ENCODE peak calls at places on chromosomes 3 and 15, in seven cellular contexts. One of them, this sample, is unnamed.

GRCh38 chr3:149648525-149648924 is 9.3 kb downstream of the WWTR1 start:
- DNase-seq in neural progenitor cell: no peak
- DNase-seq in mesendoderm: no peak
- DNase-seq in astrocyte: peak
- DNase-seq in GM12878: no peak
- DNase-seq in NT2/D1: no peak
- DNase-seq in H1: no peak
- DNase-seq in this sample: no peak

GRCh38 chr3:29334652-29335189 is 53.9 kb downstream of the RBMS3 start:
- DNase-seq in neural progenitor cell: no peak
- DNase-seq in mesendoderm: no peak
- DNase-seq in astrocyte: peak
- DNase-seq in GM12878: no peak
- DNase-seq in NT2/D1: no peak
- DNase-seq in H1: no peak
- DNase-seq in this sample: no peak

GRCh38 chr3:46252980-46253379 is 10.7 kb downstream of the CCR3 start:
- DNase-seq in neural progenitor cell: no peak
- DNase-seq in mesendoderm: no peak
- DNase-seq in astrocyte: no peak
- DNase-seq in GM12878: no peak
- DNase-seq in NT2/D1: no peak
- DNase-seq in H1: no peak
- DNase-seq in this sample: no peak

GRCh38 chr15:32715276-32715675 is 2.5 kb upstream of the GREM1 start:
- DNase-seq in neural progenitor cell: no peak
- DNase-seq in mesendoderm: no peak
- DNase-seq in astrocyte: peak
- DNase-seq in GM12878: no peak
- DNase-seq in NT2/D1: no peak
- DNase-seq in H1: no peak
- DNase-seq in this sample: no peak

GRCh38 chr15:33852570-33852969 is 115.7 kb upstream of the CHRM5 start:
- DNase-seq in neural progenitor cell: no peak
- DNase-seq in mesendoderm: peak
- DNase-seq in astrocyte: peak
- DNase-seq in GM12878: no peak
- DNase-seq in NT2/D1: no peak
- DNase-seq in H1: no peak
- DNase-seq in this sample: no peak

GRCh38 chr15:67433495-67434099 is 87.3 kb upstream of the C15orf61 start:
- DNase-seq in neural progenitor cell: peak
- DNase-seq in mesendoderm: peak
- DNase-seq in astrocyte: peak
- DNase-seq in GM12878: peak
- DNase-seq in NT2/D1: peak
- DNase-seq in H1: peak
- DNase-seq in this sample: peak

GRCh38 chr15:41610048-41610447 is 50.2 kb upstream of the MGA start:
- DNase-seq in neural progenitor cell: no peak
- DNase-seq in mesendoderm: no peak
- DNase-seq in astrocyte: no peak
- DNase-seq in GM12878: no peak
- DNase-seq in NT2/D1: no peak
- DNase-seq in H1: no peak
- DNase-seq in this sample: no peak

GRCh38 chr3:242986-243706 is 46.6 kb downstream of the CHL1 start:
- DNase-seq in neural progenitor cell: no peak
- DNase-seq in mesendoderm: no peak
- DNase-seq in astrocyte: peak
- DNase-seq in GM12878: no peak
- DNase-seq in NT2/D1: no peak
- DNase-seq in H1: no peak
- DNase-seq in this sample: no peak

GRCh38 chr3:12175844-12176453 is 17.2 kb upstream of the TIMP4 start:
- DNase-seq in neural progenitor cell: peak
- DNase-seq in mesendoderm: peak
- DNase-seq in astrocyte: no peak
- DNase-seq in GM12878: no peak
- DNase-seq in NT2/D1: peak
- DNase-seq in H1: no peak
- DNase-seq in this sample: peak

GRCh38 chr3:195195321-195196209 is 75.4 kb downstream of the XXYLT1 start:
- DNase-seq in neural progenitor cell: peak
- DNase-seq in mesendoderm: peak
- DNase-seq in astrocyte: no peak
- DNase-seq in GM12878: no peak
- DNase-seq in NT2/D1: peak
- DNase-seq in H1: peak
- DNase-seq in this sample: no peak
- H3K9ac ChIP-seq in neural progenitor cell: no peak
- H3K9ac ChIP-seq in mesendoderm: no peak
- H3K9ac ChIP-seq in astrocyte: peak
- H3K9ac ChIP-seq in GM12878: no peak
- H3K9ac ChIP-seq in NT2/D1: no peak
- H3K9ac ChIP-seq in H1: no peak
- H3K9ac ChIP-seq in this sample: peak

GRCh38 chr15:28885289-28885629 is 515 bp upstream of the APBA2 start:
- DNase-seq in neural progenitor cell: no peak
- DNase-seq in mesendoderm: no peak
- DNase-seq in astrocyte: no peak
- DNase-seq in GM12878: no peak
- DNase-seq in NT2/D1: no peak
- DNase-seq in H1: no peak
- DNase-seq in this sample: no peak
- H3K9ac ChIP-seq in neural progenitor cell: no peak
- H3K9ac ChIP-seq in mesendoderm: peak
- H3K9ac ChIP-seq in astrocyte: peak
- H3K9ac ChIP-seq in GM12878: no peak
- H3K9ac ChIP-seq in NT2/D1: peak
- H3K9ac ChIP-seq in H1: peak
- H3K9ac ChIP-seq in this sample: peak

DNA sequence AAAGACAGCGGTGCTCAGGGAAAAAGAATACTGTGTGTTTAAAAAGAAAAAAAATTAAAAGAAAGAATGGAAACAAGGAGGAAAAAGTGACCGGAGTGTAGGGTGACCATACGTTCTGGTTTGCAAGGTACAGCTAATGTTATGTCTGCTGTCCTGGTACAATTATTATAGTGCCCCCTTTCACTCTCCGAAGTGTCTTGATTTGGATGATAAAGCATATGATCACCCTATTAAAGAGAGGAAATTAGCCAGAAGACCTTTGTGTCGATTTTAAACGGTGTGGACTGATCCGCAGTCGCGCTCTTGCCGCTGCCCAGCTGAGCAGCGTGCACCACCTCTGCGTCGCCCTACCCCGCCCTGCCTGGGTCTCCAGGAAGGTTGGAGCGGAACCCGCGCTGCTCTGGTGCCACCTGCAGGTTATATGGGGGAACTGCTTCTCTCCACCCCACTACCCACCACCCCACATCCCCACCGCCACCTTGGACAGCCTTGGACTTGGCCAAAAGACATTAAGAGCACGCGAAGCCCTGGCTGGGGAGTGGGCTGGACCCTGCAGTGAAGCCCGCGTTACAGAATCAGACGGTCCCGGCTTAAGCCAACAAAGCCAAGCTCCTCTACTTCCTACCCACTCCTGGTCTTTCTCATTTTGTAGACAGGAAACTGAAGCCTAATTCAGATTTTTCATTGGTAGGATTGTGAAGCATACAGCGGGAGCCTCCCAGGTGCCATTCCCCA is 41.2 kb upstream of the UBE2Q2 start:
- DNase-seq in neural progenitor cell: peak
- DNase-seq in mesendoderm: peak
- DNase-seq in astrocyte: peak
- DNase-seq in GM12878: no peak
- DNase-seq in NT2/D1: peak
- DNase-seq in H1: peak
- DNase-seq in this sample: peak
- H3K9ac ChIP-seq in neural progenitor cell: no peak
- H3K9ac ChIP-seq in mesendoderm: peak
- H3K9ac ChIP-seq in astrocyte: no peak
- H3K9ac ChIP-seq in GM12878: no peak
- H3K9ac ChIP-seq in NT2/D1: no peak
- H3K9ac ChIP-seq in H1: no peak
- H3K9ac ChIP-seq in this sample: peak

GRCh38 chr3:9947025-9947995 is 4.9 kb downstream of the PRRT3 start:
- DNase-seq in neural progenitor cell: peak
- DNase-seq in mesendoderm: peak
- DNase-seq in astrocyte: peak
- DNase-seq in GM12878: no peak
- DNase-seq in NT2/D1: no peak
- DNase-seq in H1: no peak
- DNase-seq in this sample: no peak

GRCh38 chr3:9944271-9944670 is 7.9 kb downstream of the PRRT3 start:
- DNase-seq in neural progenitor cell: no peak
- DNase-seq in mesendoderm: no peak
- DNase-seq in astrocyte: no peak
- DNase-seq in GM12878: no peak
- DNase-seq in NT2/D1: no peak
- DNase-seq in H1: no peak
- DNase-seq in this sample: no peak

GRCh38 chr3:9948586-9948985 is 3.6 kb downstream of the PRRT3 start:
- DNase-seq in neural progenitor cell: no peak
- DNase-seq in mesendoderm: no peak
- DNase-seq in astrocyte: no peak
- DNase-seq in GM12878: no peak
- DNase-seq in NT2/D1: no peak
- DNase-seq in H1: no peak
- DNase-seq in this sample: no peak

GRCh38 chr3:9945358-9945757 is 6.8 kb downstream of the PRRT3 start:
- DNase-seq in neural progenitor cell: no peak
- DNase-seq in mesendoderm: no peak
- DNase-seq in astrocyte: no peak
- DNase-seq in GM12878: no peak
- DNase-seq in NT2/D1: no peak
- DNase-seq in H1: no peak
- DNase-seq in this sample: no peak

DNA sequence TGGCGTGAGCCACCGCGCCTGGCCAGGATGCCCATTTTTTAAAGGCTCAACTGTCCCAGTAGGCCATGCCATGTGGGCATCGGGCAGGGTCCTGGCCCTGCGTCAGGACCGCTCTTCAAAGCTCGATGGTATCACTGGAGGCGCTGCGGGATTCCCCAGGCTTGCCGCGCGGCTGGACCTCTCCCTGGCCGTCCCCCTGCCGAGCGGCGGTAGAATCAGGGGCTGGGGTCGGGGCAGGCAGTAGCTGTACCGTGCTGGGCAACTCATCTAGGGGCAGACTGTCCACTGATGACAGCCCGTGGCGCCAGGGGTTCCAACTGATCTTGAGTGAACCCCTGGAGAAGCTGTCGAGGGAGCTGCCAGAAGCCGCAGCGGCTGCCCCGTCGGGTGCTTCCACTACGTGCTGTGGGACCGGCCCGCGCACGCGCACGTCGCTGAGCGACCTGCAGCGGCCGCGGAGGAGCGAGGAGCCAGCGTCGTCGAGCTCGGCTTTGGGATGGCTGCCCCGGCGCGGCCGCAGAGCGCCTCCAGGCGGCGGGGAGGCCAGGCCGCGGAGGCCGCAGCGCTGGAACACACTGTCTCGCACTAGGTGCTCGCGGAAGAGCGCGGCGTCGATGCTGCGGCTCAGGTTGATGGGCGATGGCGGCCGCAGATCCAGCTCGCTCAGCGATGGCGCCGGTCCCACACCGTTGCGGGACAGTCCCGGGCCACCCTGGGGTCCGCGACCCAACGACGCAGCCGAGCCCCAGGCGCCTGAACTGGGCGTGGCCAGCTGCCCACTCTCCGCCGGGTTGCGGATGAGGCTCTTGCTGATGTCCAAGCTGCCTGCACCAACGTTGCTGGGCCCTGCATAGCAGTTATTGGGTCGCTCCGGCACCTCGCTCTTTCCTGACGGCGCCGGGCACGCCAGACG is 5.8 kb downstream of the PRRT3 start:
- DNase-seq in neural progenitor cell: peak
- DNase-seq in mesendoderm: peak
- DNase-seq in astrocyte: peak
- DNase-seq in GM12878: no peak
- DNase-seq in NT2/D1: peak
- DNase-seq in H1: peak
- DNase-seq in this sample: no peak
- H3K9ac ChIP-seq in neural progenitor cell: no peak
- H3K9ac ChIP-seq in mesendoderm: peak
- H3K9ac ChIP-seq in astrocyte: peak
- H3K9ac ChIP-seq in GM12878: no peak
- H3K9ac ChIP-seq in NT2/D1: peak
- H3K9ac ChIP-seq in H1: no peak
- H3K9ac ChIP-seq in this sample: no peak

DNA sequence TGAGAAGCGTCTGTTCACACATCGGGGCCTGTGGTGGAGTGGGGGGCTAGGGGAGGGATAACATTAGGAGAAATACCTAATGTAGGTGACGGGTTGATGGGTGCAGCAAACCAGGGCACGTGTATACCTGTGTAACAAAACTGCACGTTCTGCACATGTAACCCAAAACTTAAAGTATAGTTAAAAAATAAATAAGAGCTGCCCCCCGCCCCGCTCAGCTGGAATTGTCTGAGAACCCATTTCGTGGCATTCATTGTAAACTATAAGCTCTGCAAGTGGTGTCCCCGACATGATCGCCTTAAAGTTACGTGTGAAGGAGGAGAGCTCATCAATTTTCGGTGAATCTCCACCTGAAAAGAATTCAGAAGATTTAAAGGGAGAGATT is 7.3 kb upstream of the LIPH start:
- DNase-seq in neural progenitor cell: no peak
- DNase-seq in mesendoderm: no peak
- DNase-seq in astrocyte: no peak
- DNase-seq in GM12878: no peak
- DNase-seq in NT2/D1: no peak
- DNase-seq in H1: no peak
- DNase-seq in this sample: no peak
- H3K9ac ChIP-seq in neural progenitor cell: no peak
- H3K9ac ChIP-seq in mesendoderm: no peak
- H3K9ac ChIP-seq in astrocyte: no peak
- H3K9ac ChIP-seq in GM12878: no peak
- H3K9ac ChIP-seq in NT2/D1: no peak
- H3K9ac ChIP-seq in H1: no peak
- H3K9ac ChIP-seq in this sample: no peak

DNA sequence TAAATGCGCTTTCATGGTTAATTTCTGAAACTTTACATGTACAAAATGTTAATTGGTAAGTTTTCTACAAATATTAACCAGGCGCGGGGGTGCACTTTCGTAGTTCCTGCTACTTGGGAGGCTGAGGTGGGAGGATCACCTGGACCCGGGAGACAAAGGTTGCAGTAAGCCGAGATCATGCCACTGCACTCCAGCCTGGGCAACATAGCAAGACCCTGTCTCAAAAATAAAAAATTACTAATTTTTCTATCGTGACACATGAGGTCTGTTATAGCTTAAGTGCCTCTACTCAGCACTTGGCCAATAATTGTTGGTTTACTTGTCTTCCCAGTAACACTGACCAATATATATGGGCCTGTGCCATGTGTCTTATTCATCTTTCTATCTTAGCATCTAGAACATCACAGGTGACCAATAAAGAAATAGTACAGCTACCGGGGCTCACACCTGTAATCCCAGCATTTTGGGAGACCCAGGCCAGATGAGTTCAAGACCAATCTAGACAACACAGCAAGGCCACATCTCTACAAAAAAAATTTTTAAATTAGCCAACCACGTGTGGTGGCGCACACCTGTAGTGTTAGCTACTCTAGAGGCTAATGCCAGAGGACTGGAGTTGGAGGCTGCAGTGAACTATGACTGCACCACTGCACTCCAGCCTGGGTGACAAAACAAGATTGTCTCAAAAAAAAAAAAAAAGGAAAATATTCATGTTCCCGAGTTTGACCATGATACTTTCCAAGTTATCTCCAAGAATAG is 6.1 kb downstream of the MSL2 start:
- DNase-seq in neural progenitor cell: no peak
- DNase-seq in mesendoderm: no peak
- DNase-seq in astrocyte: no peak
- DNase-seq in GM12878: no peak
- DNase-seq in NT2/D1: no peak
- DNase-seq in H1: no peak
- DNase-seq in this sample: no peak
- H3K9ac ChIP-seq in neural progenitor cell: no peak
- H3K9ac ChIP-seq in mesendoderm: no peak
- H3K9ac ChIP-seq in astrocyte: no peak
- H3K9ac ChIP-seq in GM12878: no peak
- H3K9ac ChIP-seq in NT2/D1: no peak
- H3K9ac ChIP-seq in H1: no peak
- H3K9ac ChIP-seq in this sample: no peak